ENCODE peak calls at places on chromosomes 2 and 18, in ten cellular contexts. One of them, this sample, is unnamed.

GRCh38 chr2:15750822-15751221 is 159.2 kb downstream of the DDX1 start:
- DNase-seq in endothelial cell: no peak
- DNase-seq in cardiac muscle cell: no peak
- DNase-seq in EH: no peak
- DNase-seq in stimulated activated CD4-positive, alpha-beta T cell treated with anti-CD3 and anti-CD28 coated beads, Interleukin-15, amount 100 ng/mL, for 24 hours: no peak
- DNase-seq in NB4: no peak
- DNase-seq in right cardiac atrium: no peak
- DNase-seq in activated CD8-positive, alpha-beta T cell treated with anti-CD3 and anti-CD28 coated beads for 36 hours: no peak
- DNase-seq in anterior cingulate cortex: no peak
- DNase-seq in ecto neural progenitor cell: peak; percentile 23
- DNase-seq in this sample: no peak

GRCh38 chr18:64518191-64518590 is 369.3 kb upstream of the LINC00305 start:
- DNase-seq in endothelial cell: no peak
- DNase-seq in right cardiac atrium: no peak
- DNase-seq in anterior cingulate cortex: no peak
- DNase-seq in cardiac muscle cell: no peak
- DNase-seq in NB4: no peak
- DNase-seq in EH: no peak
- DNase-seq in ecto neural progenitor cell: no peak
- DNase-seq in activated CD8-positive, alpha-beta T cell treated with anti-CD3 and anti-CD28 coated beads for 36 hours: no peak
- DNase-seq in stimulated activated CD4-positive, alpha-beta T cell treated with anti-CD3 and anti-CD28 coated beads, Interleukin-15, amount 100 ng/mL, for 24 hours: no peak
- DNase-seq in this sample: no peak

GRCh38 chr2:238634701-238635402 is 208.1 kb downstream of the ASB1 start:
- DNase-seq in activated CD8-positive, alpha-beta T cell treated with anti-CD3 and anti-CD28 coated beads for 36 hours: no peak
- DNase-seq in NB4: no peak
- DNase-seq in ecto neural progenitor cell: no peak
- DNase-seq in stimulated activated CD4-positive, alpha-beta T cell treated with anti-CD3 and anti-CD28 coated beads, Interleukin-15, amount 100 ng/mL, for 24 hours: no peak
- DNase-seq in anterior cingulate cortex: no peak
- DNase-seq in cardiac muscle cell: no peak
- DNase-seq in EH: no peak
- DNase-seq in right cardiac atrium: no peak
- DNase-seq in endothelial cell: peak; percentile 1
- DNase-seq in this sample: no peak

GRCh38 chr18:292271-292670 is 24.4 kb upstream of the THOC1 start:
- DNase-seq in activated CD8-positive, alpha-beta T cell treated with anti-CD3 and anti-CD28 coated beads for 36 hours: no peak
- DNase-seq in stimulated activated CD4-positive, alpha-beta T cell treated with anti-CD3 and anti-CD28 coated beads, Interleukin-15, amount 100 ng/mL, for 24 hours: no peak
- DNase-seq in EH: peak; percentile 30
- DNase-seq in anterior cingulate cortex: no peak
- DNase-seq in cardiac muscle cell: peak; percentile 34
- DNase-seq in ecto neural progenitor cell: no peak
- DNase-seq in endothelial cell: no peak
- DNase-seq in right cardiac atrium: no peak
- DNase-seq in NB4: peak; percentile 14
- DNase-seq in this sample: no peak

GRCh38 chr2:48530033-48530804 is at the start of gene STON1:
- DNase-seq in endothelial cell: peak; percentile 16
- DNase-seq in activated CD8-positive, alpha-beta T cell treated with anti-CD3 and anti-CD28 coated beads for 36 hours: peak; percentile 12
- DNase-seq in right cardiac atrium: peak; percentile 87
- DNase-seq in EH: peak; percentile 53
- DNase-seq in cardiac muscle cell: peak; percentile 83
- DNase-seq in anterior cingulate cortex: no peak
- DNase-seq in ecto neural progenitor cell: peak; percentile 72
- DNase-seq in NB4: peak; percentile 65
- DNase-seq in stimulated activated CD4-positive, alpha-beta T cell treated with anti-CD3 and anti-CD28 coated beads, Interleukin-15, amount 100 ng/mL, for 24 hours: peak; percentile 46
- DNase-seq in this sample: peak; percentile 64

GRCh38 chr18:79943608-79944125 is 7.8 kb downstream of the SLC66A2 start:
- DNase-seq in cardiac muscle cell: no peak
- DNase-seq in NB4: no peak
- DNase-seq in anterior cingulate cortex: no peak
- DNase-seq in ecto neural progenitor cell: peak; percentile 39
- DNase-seq in activated CD8-positive, alpha-beta T cell treated with anti-CD3 and anti-CD28 coated beads for 36 hours: no peak
- DNase-seq in stimulated activated CD4-positive, alpha-beta T cell treated with anti-CD3 and anti-CD28 coated beads, Interleukin-15, amount 100 ng/mL, for 24 hours: no peak
- DNase-seq in EH: no peak
- DNase-seq in endothelial cell: no peak
- DNase-seq in right cardiac atrium: no peak
- DNase-seq in this sample: no peak

GRCh38 chr2:236824836-236825235 is 255.2 kb downstream of the ACKR3 start:
- DNase-seq in anterior cingulate cortex: no peak
- DNase-seq in activated CD8-positive, alpha-beta T cell treated with anti-CD3 and anti-CD28 coated beads for 36 hours: no peak
- DNase-seq in ecto neural progenitor cell: no peak
- DNase-seq in EH: no peak
- DNase-seq in cardiac muscle cell: no peak
- DNase-seq in right cardiac atrium: no peak
- DNase-seq in NB4: no peak
- DNase-seq in stimulated activated CD4-positive, alpha-beta T cell treated with anti-CD3 and anti-CD28 coated beads, Interleukin-15, amount 100 ng/mL, for 24 hours: no peak
- DNase-seq in endothelial cell: no peak
- DNase-seq in this sample: no peak

GRCh38 chr2:128404709-128405466 is 86.2 kb upstream of the HS6ST1 start:
- DNase-seq in cardiac muscle cell: no peak
- DNase-seq in right cardiac atrium: no peak
- DNase-seq in NB4: no peak
- DNase-seq in activated CD8-positive, alpha-beta T cell treated with anti-CD3 and anti-CD28 coated beads for 36 hours: no peak
- DNase-seq in endothelial cell: no peak
- DNase-seq in ecto neural progenitor cell: peak; percentile 39
- DNase-seq in EH: no peak
- DNase-seq in stimulated activated CD4-positive, alpha-beta T cell treated with anti-CD3 and anti-CD28 coated beads, Interleukin-15, amount 100 ng/mL, for 24 hours: no peak
- DNase-seq in anterior cingulate cortex: no peak
- DNase-seq in this sample: no peak

GRCh38 chr2:146489386-146489785 is 1355.4 kb upstream of the ACVR2A start:
- DNase-seq in endothelial cell: no peak
- DNase-seq in right cardiac atrium: no peak
- DNase-seq in NB4: no peak
- DNase-seq in EH: peak; percentile 0
- DNase-seq in cardiac muscle cell: peak; percentile 11
- DNase-seq in stimulated activated CD4-positive, alpha-beta T cell treated with anti-CD3 and anti-CD28 coated beads, Interleukin-15, amount 100 ng/mL, for 24 hours: no peak
- DNase-seq in activated CD8-positive, alpha-beta T cell treated with anti-CD3 and anti-CD28 coated beads for 36 hours: no peak
- DNase-seq in ecto neural progenitor cell: no peak
- DNase-seq in anterior cingulate cortex: no peak
- DNase-seq in this sample: no peak

GRCh38 chr18:61831071-61831470 is 61.7 kb downstream of the RNF152 start:
- DNase-seq in anterior cingulate cortex: no peak
- DNase-seq in NB4: no peak
- DNase-seq in cardiac muscle cell: peak; percentile 30
- DNase-seq in EH: peak; percentile 42
- DNase-seq in activated CD8-positive, alpha-beta T cell treated with anti-CD3 and anti-CD28 coated beads for 36 hours: no peak
- DNase-seq in ecto neural progenitor cell: no peak
- DNase-seq in right cardiac atrium: peak; percentile 28
- DNase-seq in stimulated activated CD4-positive, alpha-beta T cell treated with anti-CD3 and anti-CD28 coated beads, Interleukin-15, amount 100 ng/mL, for 24 hours: no peak
- DNase-seq in endothelial cell: no peak
- DNase-seq in this sample: no peak

GRCh38 chr2:166494140-166494544 is at the start of gene SCN7A:
- DNase-seq in stimulated activated CD4-positive, alpha-beta T cell treated with anti-CD3 and anti-CD28 coated beads, Interleukin-15, amount 100 ng/mL, for 24 hours: no peak
- DNase-seq in cardiac muscle cell: peak; percentile 73
- DNase-seq in ecto neural progenitor cell: peak; percentile 86
- DNase-seq in activated CD8-positive, alpha-beta T cell treated with anti-CD3 and anti-CD28 coated beads for 36 hours: peak; percentile 45
- DNase-seq in NB4: no peak
- DNase-seq in anterior cingulate cortex: peak; percentile 17
- DNase-seq in endothelial cell: peak; percentile 32
- DNase-seq in EH: peak; percentile 7
- DNase-seq in right cardiac atrium: peak; percentile 95
- DNase-seq in this sample: peak; percentile 68

GRCh38 chr2:9807056-9807455 is 36.2 kb upstream of the TAF1B start:
- DNase-seq in anterior cingulate cortex: no peak
- DNase-seq in ecto neural progenitor cell: no peak
- DNase-seq in activated CD8-positive, alpha-beta T cell treated with anti-CD3 and anti-CD28 coated beads for 36 hours: no peak
- DNase-seq in EH: no peak
- DNase-seq in NB4: no peak
- DNase-seq in cardiac muscle cell: no peak
- DNase-seq in right cardiac atrium: no peak
- DNase-seq in endothelial cell: no peak
- DNase-seq in stimulated activated CD4-positive, alpha-beta T cell treated with anti-CD3 and anti-CD28 coated beads, Interleukin-15, amount 100 ng/mL, for 24 hours: no peak
- DNase-seq in this sample: no peak

GRCh38 chr2:199261221-199261620 is 196.5 kb downstream of the SATB2 start:
- DNase-seq in stimulated activated CD4-positive, alpha-beta T cell treated with anti-CD3 and anti-CD28 coated beads, Interleukin-15, amount 100 ng/mL, for 24 hours: no peak
- DNase-seq in endothelial cell: no peak
- DNase-seq in right cardiac atrium: no peak
- DNase-seq in activated CD8-positive, alpha-beta T cell treated with anti-CD3 and anti-CD28 coated beads for 36 hours: no peak
- DNase-seq in EH: peak; percentile 84
- DNase-seq in ecto neural progenitor cell: no peak
- DNase-seq in anterior cingulate cortex: no peak
- DNase-seq in cardiac muscle cell: peak; percentile 76
- DNase-seq in NB4: no peak
- DNase-seq in this sample: no peak

GRCh38 chr18:32549248-32549842 is 78.7 kb upstream of the GAREM1 start:
- DNase-seq in ecto neural progenitor cell: peak; percentile 54
- DNase-seq in anterior cingulate cortex: peak; percentile 36
- DNase-seq in EH: peak; percentile 1
- DNase-seq in endothelial cell: peak; percentile 64
- DNase-seq in activated CD8-positive, alpha-beta T cell treated with anti-CD3 and anti-CD28 coated beads for 36 hours: peak; percentile 69
- DNase-seq in NB4: peak; percentile 45
- DNase-seq in cardiac muscle cell: peak; percentile 64
- DNase-seq in right cardiac atrium: peak; percentile 65
- DNase-seq in stimulated activated CD4-positive, alpha-beta T cell treated with anti-CD3 and anti-CD28 coated beads, Interleukin-15, amount 100 ng/mL, for 24 hours: peak; percentile 60
- DNase-seq in this sample: peak; percentile 45

GRCh38 chr2:32772623-32773221 is 144.9 kb downstream of the TTC27 start:
- DNase-seq in endothelial cell: peak; percentile 28
- DNase-seq in NB4: peak; percentile 45
- DNase-seq in ecto neural progenitor cell: peak; percentile 51
- DNase-seq in cardiac muscle cell: peak; percentile 77
- DNase-seq in right cardiac atrium: no peak
- DNase-seq in stimulated activated CD4-positive, alpha-beta T cell treated with anti-CD3 and anti-CD28 coated beads, Interleukin-15, amount 100 ng/mL, for 24 hours: no peak
- DNase-seq in anterior cingulate cortex: no peak
- DNase-seq in activated CD8-positive, alpha-beta T cell treated with anti-CD3 and anti-CD28 coated beads for 36 hours: no peak
- DNase-seq in EH: peak; percentile 76
- DNase-seq in this sample: peak; percentile 60

GRCh38 chr2:134715932-134716643 is 2.7 kb downstream of the TMEM163 start:
- DNase-seq in EH: no peak
- DNase-seq in cardiac muscle cell: no peak
- DNase-seq in activated CD8-positive, alpha-beta T cell treated with anti-CD3 and anti-CD28 coated beads for 36 hours: no peak
- DNase-seq in endothelial cell: no peak
- DNase-seq in stimulated activated CD4-positive, alpha-beta T cell treated with anti-CD3 and anti-CD28 coated beads, Interleukin-15, amount 100 ng/mL, for 24 hours: no peak
- DNase-seq in right cardiac atrium: no peak
- DNase-seq in anterior cingulate cortex: no peak
- DNase-seq in NB4: no peak
- DNase-seq in ecto neural progenitor cell: no peak
- DNase-seq in this sample: no peak

GRCh38 chr2:173571021-173571821 is 216.5 kb downstream of the CDCA7 start:
- DNase-seq in stimulated activated CD4-positive, alpha-beta T cell treated with anti-CD3 and anti-CD28 coated beads, Interleukin-15, amount 100 ng/mL, for 24 hours: no peak
- DNase-seq in NB4: peak; percentile 38
- DNase-seq in cardiac muscle cell: peak; percentile 62
- DNase-seq in EH: peak; percentile 61
- DNase-seq in activated CD8-positive, alpha-beta T cell treated with anti-CD3 and anti-CD28 coated beads for 36 hours: no peak
- DNase-seq in endothelial cell: peak; percentile 11
- DNase-seq in ecto neural progenitor cell: no peak
- DNase-seq in right cardiac atrium: no peak
- DNase-seq in anterior cingulate cortex: no peak
- DNase-seq in this sample: peak; percentile 36

GRCh38 chr2:69773201-69773600 is 31.3 kb downstream of the ANXA4 start:
- DNase-seq in right cardiac atrium: no peak
- DNase-seq in cardiac muscle cell: peak; percentile 36
- DNase-seq in endothelial cell: no peak
- DNase-seq in stimulated activated CD4-positive, alpha-beta T cell treated with anti-CD3 and anti-CD28 coated beads, Interleukin-15, amount 100 ng/mL, for 24 hours: peak; percentile 22
- DNase-seq in NB4: no peak
- DNase-seq in EH: peak; percentile 51
- DNase-seq in anterior cingulate cortex: no peak
- DNase-seq in activated CD8-positive, alpha-beta T cell treated with anti-CD3 and anti-CD28 coated beads for 36 hours: no peak
- DNase-seq in ecto neural progenitor cell: no peak
- DNase-seq in this sample: no peak

GRCh38 chr2:128299628-128300027 is 19.0 kb downstream of the HS6ST1 start:
- DNase-seq in anterior cingulate cortex: no peak
- DNase-seq in cardiac muscle cell: no peak
- DNase-seq in EH: no peak
- DNase-seq in ecto neural progenitor cell: no peak
- DNase-seq in stimulated activated CD4-positive, alpha-beta T cell treated with anti-CD3 and anti-CD28 coated beads, Interleukin-15, amount 100 ng/mL, for 24 hours: no peak
- DNase-seq in endothelial cell: no peak
- DNase-seq in right cardiac atrium: peak; percentile 45
- DNase-seq in NB4: no peak
- DNase-seq in activated CD8-positive, alpha-beta T cell treated with anti-CD3 and anti-CD28 coated beads for 36 hours: no peak
- DNase-seq in this sample: no peak

GRCh38 chr2:112688086-112688880 is 32.5 kb upstream of the NT5DC4 start:
- DNase-seq in activated CD8-positive, alpha-beta T cell treated with anti-CD3 and anti-CD28 coated beads for 36 hours: no peak
- DNase-seq in stimulated activated CD4-positive, alpha-beta T cell treated with anti-CD3 and anti-CD28 coated beads, Interleukin-15, amount 100 ng/mL, for 24 hours: no peak
- DNase-seq in ecto neural progenitor cell: no peak
- DNase-seq in NB4: peak; percentile 56
- DNase-seq in anterior cingulate cortex: no peak
- DNase-seq in right cardiac atrium: no peak
- DNase-seq in endothelial cell: no peak
- DNase-seq in cardiac muscle cell: no peak
- DNase-seq in EH: peak; percentile 24
- DNase-seq in this sample: no peak

GRCh38 chr18:4450065-4450676 is 4.9 kb downstream of the DLGAP1 start:
- DNase-seq in anterior cingulate cortex: peak; percentile 16
- DNase-seq in NB4: no peak
- DNase-seq in cardiac muscle cell: no peak
- DNase-seq in stimulated activated CD4-positive, alpha-beta T cell treated with anti-CD3 and anti-CD28 coated beads, Interleukin-15, amount 100 ng/mL, for 24 hours: no peak
- DNase-seq in ecto neural progenitor cell: no peak
- DNase-seq in endothelial cell: no peak
- DNase-seq in right cardiac atrium: no peak
- DNase-seq in EH: no peak
- DNase-seq in activated CD8-positive, alpha-beta T cell treated with anti-CD3 and anti-CD28 coated beads for 36 hours: no peak
- DNase-seq in this sample: no peak